ENCODE peak calls at places on chromosomes 3 and 15, in seven cellular contexts. D is cardiac septum, J is anterior cingulate cortex, B is T-helper 2 cell, H is kidney glomerular epithelial cell, Q is NCI-H460, R is NCI-H345. G is an unnamed sample.

GRCh38 chr3:125185758-125186245 is 26.7 kb downstream of the SLC12A8 start:
- DNase-seq in R (no peak), Q (no peak), J (no peak), B (no peak), D (no peak), H (no peak), G (no peak)

GRCh38 chr15:62363913-62364312 is 198.8 kb upstream of the C2CD4B start:
- DNase-seq in R (no peak), Q (no peak), B (no peak), H (no peak), D (no peak), J (no peak), G (no peak)

GRCh38 chr15:62753518-62754221 is 288.9 kb upstream of the TPM1 start:
- DNase-seq in Q (no peak), H (no peak), J (no peak), D (no peak), R (no peak), B (no peak), G (no peak)

GRCh38 chr3:3110299-3110630 is at the start of gene IL5RA:
- DNase-seq in J (no peak), H (peak), Q (no peak), R (peak), D (no peak), B (peak), G (no peak)

GRCh38 chr3:177554900-177555759 is 357.8 kb upstream of the TBL1XR1 start:
- DNase-seq in B (no peak), J (no peak), Q (peak), R (peak), H (peak), D (no peak), G (no peak)

GRCh38 chr3:14265246-14265962 is 86.8 kb downstream of the LSM3 start:
- DNase-seq in J (no peak), R (peak), H (no peak), D (no peak), Q (peak), B (no peak), G (no peak)

GRCh38 chr3:72559377-72559776 is 288.9 kb downstream of the SHQ1 start:
- DNase-seq in B (no peak), D (no peak), H (no peak), J (no peak), Q (no peak), R (no peak), G (no peak)

GRCh38 chr3:133843634-133844033 is 38.0 kb downstream of the SRPRB start:
- DNase-seq in J (no peak), R (no peak), H (peak), B (no peak), D (no peak), Q (no peak), G (no peak)

GRCh38 chr15:97968380-97968779 is 7.9 kb downstream of the ARRDC4 start:
- DNase-seq in D (no peak), Q (no peak), B (no peak), R (no peak), H (peak), J (no peak), G (no peak)

GRCh38 chr3:198080521-198081384 is 120.7 kb downstream of the LMLN start:
- DNase-seq in J (no peak), R (peak), D (peak), B (peak), H (peak), Q (peak), G (peak)

GRCh38 chr3:175121225-175121624 is 262.1 kb downstream of the NAALADL2 start:
- DNase-seq in D (no peak), J (no peak), H (no peak), Q (no peak), B (no peak), R (no peak), G (no peak)

GRCh38 chr15:100115711-100116090 is 226.1 kb downstream of the ADAMTS17 start:
- DNase-seq in D (no peak), J (no peak), Q (no peak), B (no peak), R (no peak), H (no peak), G (no peak)

GRCh38 chr3:194705761-194706160 is 20.1 kb downstream of the FAM43A start:
- DNase-seq in B (no peak), R (no peak), H (no peak), D (no peak), Q (no peak), J (no peak), G (no peak)

GRCh38 chr3:16122661-16123060 is 51.8 kb upstream of the GALNT15 start:
- DNase-seq in H (no peak), D (no peak), J (no peak), R (no peak), Q (no peak), B (no peak), G (no peak)

GRCh38 chr3:88189361-88189810 is 39.6 kb downstream of the C3orf38 start:
- DNase-seq in B (no peak), Q (no peak), H (no peak), R (no peak), D (no peak), J (no peak), G (no peak)

GRCh38 chr3:177731644-177732268 is 534.5 kb upstream of the TBL1XR1 start:
- DNase-seq in Q (no peak), H (no peak), B (no peak), J (no peak), D (no peak), R (no peak), G (no peak)

GRCh38 chr15:38332711-38333110 is 80.1 kb downstream of the SPRED1 start:
- DNase-seq in D (no peak), H (no peak), B (no peak), R (no peak), J (no peak), Q (no peak), G (no peak)

GRCh38 chr3:115623414-115623868 is at the start of gene GAP43:
- DNase-seq in J (peak), R (peak), D (peak), B (no peak), H (peak), Q (peak), G (peak)

GRCh38 chr3:190044142-190044541 is 76.6 kb downstream of the P3H2 start:
- DNase-seq in H (peak), Q (no peak), J (no peak), B (no peak), D (no peak), R (no peak), G (no peak)

G was measured in coronary artery.